ENCODE peak calls at places on chromosomes 2 and 18, in eight cellular contexts. One of them, this sample, is unnamed.

GRCh38 chr2:135662088-135662487 is 79.6 kb upstream of the UBXN4 start:
- ATAC-seq in left lung: no peak
- ATAC-seq in heart left ventricle: no peak
- ATAC-seq in body of pancreas: no peak
- ATAC-seq in GM12878: no peak
- ATAC-seq in RWPE2: no peak
- ATAC-seq in HepG2: no peak
- ATAC-seq in pancreas: no peak
- ATAC-seq in this sample: no peak

GRCh38 chr2:185979546-185980071 is 241.0 kb downstream of the FSIP2 start:
- ATAC-seq in left lung: no peak
- ATAC-seq in heart left ventricle: no peak
- ATAC-seq in body of pancreas: no peak
- ATAC-seq in GM12878: peak; percentile 81
- ATAC-seq in RWPE2: peak; percentile 97
- ATAC-seq in HepG2: peak; percentile 68
- ATAC-seq in pancreas: no peak
- ATAC-seq in this sample: no peak

GRCh38 chr2:113064898-113065297 is 2.9 kb upstream of the IL1F10 start:
- ATAC-seq in left lung: no peak
- ATAC-seq in heart left ventricle: no peak
- ATAC-seq in body of pancreas: no peak
- ATAC-seq in GM12878: no peak
- ATAC-seq in RWPE2: no peak
- ATAC-seq in HepG2: no peak
- ATAC-seq in pancreas: no peak
- ATAC-seq in this sample: no peak

GRCh38 chr2:88235987-88236386 is 65.8 kb downstream of the THNSL2 start:
- ATAC-seq in left lung: no peak
- ATAC-seq in heart left ventricle: no peak
- ATAC-seq in body of pancreas: no peak
- ATAC-seq in GM12878: no peak
- ATAC-seq in RWPE2: no peak
- ATAC-seq in HepG2: no peak
- ATAC-seq in pancreas: no peak
- ATAC-seq in this sample: no peak

GRCh38 chr2:7400628-7401027 is 483.4 kb downstream of the RNF144A start:
- ATAC-seq in left lung: peak; percentile 84
- ATAC-seq in heart left ventricle: no peak
- ATAC-seq in body of pancreas: peak; percentile 63
- ATAC-seq in GM12878: no peak
- ATAC-seq in RWPE2: no peak
- ATAC-seq in HepG2: no peak
- ATAC-seq in pancreas: peak; percentile 37
- ATAC-seq in this sample: no peak

GRCh38 chr2:181268174-181268867 is 188.9 kb upstream of the ITGA4 start:
- ATAC-seq in left lung: no peak
- ATAC-seq in heart left ventricle: no peak
- ATAC-seq in body of pancreas: no peak
- ATAC-seq in GM12878: peak; percentile 48
- ATAC-seq in RWPE2: no peak
- ATAC-seq in HepG2: no peak
- ATAC-seq in pancreas: no peak
- ATAC-seq in this sample: no peak

GRCh38 chr18:8341481-8342230 is 267.6 kb upstream of the RAB12 start:
- ATAC-seq in left lung: peak; percentile 76
- ATAC-seq in heart left ventricle: peak; percentile 31
- ATAC-seq in body of pancreas: peak; percentile 98
- ATAC-seq in GM12878: no peak
- ATAC-seq in RWPE2: no peak
- ATAC-seq in HepG2: peak; percentile 97
- ATAC-seq in pancreas: peak; percentile 94
- ATAC-seq in this sample: peak; percentile 49

GRCh38 chr2:186572705-186573104 is 17.2 kb upstream of the ITGAV start:
- ATAC-seq in left lung: no peak
- ATAC-seq in heart left ventricle: no peak
- ATAC-seq in body of pancreas: no peak
- ATAC-seq in GM12878: no peak
- ATAC-seq in RWPE2: peak; percentile 54
- ATAC-seq in HepG2: no peak
- ATAC-seq in pancreas: no peak
- ATAC-seq in this sample: no peak

GRCh38 chr2:17813015-17813741 is 3.1 kb upstream of the MSGN1 start:
- ATAC-seq in left lung: peak; percentile 32
- ATAC-seq in heart left ventricle: peak; percentile 74
- ATAC-seq in body of pancreas: no peak
- ATAC-seq in GM12878: peak; percentile 63
- ATAC-seq in RWPE2: peak; percentile 92
- ATAC-seq in HepG2: no peak
- ATAC-seq in pancreas: no peak
- ATAC-seq in this sample: no peak

GRCh38 chr2:109032229-109032800 is 43.3 kb upstream of the EDAR start:
- ATAC-seq in left lung: no peak
- ATAC-seq in heart left ventricle: no peak
- ATAC-seq in body of pancreas: no peak
- ATAC-seq in GM12878: peak; percentile 8
- ATAC-seq in RWPE2: no peak
- ATAC-seq in HepG2: no peak
- ATAC-seq in pancreas: no peak
- ATAC-seq in this sample: no peak

GRCh38 chr2:74374509-74375205 is 5.5 kb downstream of the DCTN1 start:
- ATAC-seq in left lung: peak; percentile 86
- ATAC-seq in heart left ventricle: peak; percentile 96
- ATAC-seq in body of pancreas: peak; percentile 50
- ATAC-seq in GM12878: peak; percentile 31
- ATAC-seq in RWPE2: peak; percentile 59
- ATAC-seq in HepG2: no peak
- ATAC-seq in pancreas: peak; percentile 90
- ATAC-seq in this sample: peak; percentile 97

GRCh38 chr18:32902566-32903330 is 129.9 kb upstream of the KLHL14 start:
- ATAC-seq in left lung: no peak
- ATAC-seq in heart left ventricle: no peak
- ATAC-seq in body of pancreas: no peak
- ATAC-seq in GM12878: no peak
- ATAC-seq in RWPE2: no peak
- ATAC-seq in HepG2: no peak
- ATAC-seq in pancreas: no peak
- ATAC-seq in this sample: no peak

GRCh38 chr18:317618-318017 is 49.8 kb upstream of the THOC1 start:
- ATAC-seq in left lung: peak; percentile 80
- ATAC-seq in heart left ventricle: no peak
- ATAC-seq in body of pancreas: no peak
- ATAC-seq in GM12878: no peak
- ATAC-seq in RWPE2: no peak
- ATAC-seq in HepG2: no peak
- ATAC-seq in pancreas: no peak
- ATAC-seq in this sample: no peak

GRCh38 chr2:239920616-239921365 is 104.4 kb downstream of the NDUFA10 start:
- ATAC-seq in left lung: no peak
- ATAC-seq in heart left ventricle: no peak
- ATAC-seq in body of pancreas: no peak
- ATAC-seq in GM12878: no peak
- ATAC-seq in RWPE2: no peak
- ATAC-seq in HepG2: no peak
- ATAC-seq in pancreas: no peak
- ATAC-seq in this sample: no peak

GRCh38 chr18:50560681-50561629 is 1.1 kb downstream of the MAPK4 start:
- ATAC-seq in left lung: peak; percentile 28
- ATAC-seq in heart left ventricle: peak; percentile 51
- ATAC-seq in body of pancreas: no peak
- ATAC-seq in GM12878: no peak
- ATAC-seq in RWPE2: peak; percentile 45
- ATAC-seq in HepG2: peak; percentile 30
- ATAC-seq in pancreas: peak; percentile 50
- ATAC-seq in this sample: peak; percentile 3

DNA sequence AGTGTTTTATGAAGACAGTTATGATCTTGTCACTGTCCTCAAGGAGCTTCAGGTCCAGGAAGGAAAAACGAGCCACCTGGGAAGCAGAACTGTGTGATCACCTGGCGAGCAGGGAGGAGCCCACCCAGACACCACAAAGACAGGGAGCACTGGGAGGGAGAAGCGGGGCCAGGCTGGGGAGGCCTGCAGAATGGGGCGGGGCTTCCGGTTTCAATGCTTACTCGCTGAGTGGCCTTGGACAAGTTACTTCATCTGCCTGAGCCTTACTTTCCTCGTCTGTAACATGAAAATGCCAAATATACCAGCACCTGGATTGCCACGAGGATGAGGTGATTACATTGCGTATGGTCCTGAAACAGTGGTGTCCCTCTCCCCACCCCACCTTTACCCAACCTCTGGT is 227.5 kb downstream of the ANKRD30B start:
- ATAC-seq in left lung: no peak
- ATAC-seq in heart left ventricle: no peak
- ATAC-seq in body of pancreas: no peak
- ATAC-seq in GM12878: no peak
- ATAC-seq in RWPE2: no peak
- ATAC-seq in HepG2: no peak
- ATAC-seq in pancreas: no peak
- ATAC-seq in this sample: no peak
- H3K4me1 ChIP-seq in left lung: no peaks in the 10 kb centered on the region
- H3K4me1 ChIP-seq in heart left ventricle: no peaks in the 10 kb centered on the region
- H3K4me1 ChIP-seq in body of pancreas: no peaks in the 10 kb centered on the region
- H3K4me1 ChIP-seq in GM12878: no peaks in the 10 kb centered on the region
- H3K4me1 ChIP-seq in RWPE2: no peaks in the 10 kb centered on the region
- H3K4me1 ChIP-seq in HepG2: no peaks in the 10 kb centered on the region
- H3K4me1 ChIP-seq in pancreas: no peaks in the 10 kb centered on the region
- H3K4me1 ChIP-seq in this sample: no peaks in the 10 kb centered on the region

GRCh38 chr2:3025261-3025660 is 352.4 kb downstream of the EIPR1 start:
- ATAC-seq in left lung: no peak
- ATAC-seq in heart left ventricle: no peak
- ATAC-seq in body of pancreas: no peak
- ATAC-seq in GM12878: no peak
- ATAC-seq in RWPE2: no peak
- ATAC-seq in HepG2: no peak
- ATAC-seq in pancreas: no peak
- ATAC-seq in this sample: no peak
- TF ChIP-seq CTCF in left lung: no peak
- TF ChIP-seq CTCF in heart left ventricle: no peak
- TF ChIP-seq CTCF in body of pancreas: no peak
- TF ChIP-seq CTCF in GM12878: no peak
- TF ChIP-seq CTCF in RWPE2: no peak
- TF ChIP-seq CTCF in HepG2: no peak
- TF ChIP-seq CTCF in pancreas: no peak
- TF ChIP-seq CTCF in this sample: no peak

GRCh38 chr2:147293958-147294824 is 550.6 kb upstream of the ACVR2A start:
- ATAC-seq in left lung: no peak
- ATAC-seq in heart left ventricle: no peak
- ATAC-seq in body of pancreas: peak; percentile 67
- ATAC-seq in GM12878: no peak
- ATAC-seq in RWPE2: no peak
- ATAC-seq in HepG2: no peak
- ATAC-seq in pancreas: peak; percentile 84
- ATAC-seq in this sample: no peak

GRCh38 chr2:147294825-147295392 is 549.9 kb upstream of the ACVR2A start:
- ATAC-seq in left lung: no peak
- ATAC-seq in heart left ventricle: no peak
- ATAC-seq in body of pancreas: no peak
- ATAC-seq in GM12878: no peak
- ATAC-seq in RWPE2: peak; percentile 72
- ATAC-seq in HepG2: no peak
- ATAC-seq in pancreas: peak; percentile 9
- ATAC-seq in this sample: no peak

GRCh38 chr2:147297820-147298219 is 547.0 kb upstream of the ACVR2A start:
- ATAC-seq in left lung: no peak
- ATAC-seq in heart left ventricle: no peak
- ATAC-seq in body of pancreas: no peak
- ATAC-seq in GM12878: peak; percentile 95
- ATAC-seq in RWPE2: no peak
- ATAC-seq in HepG2: no peak
- ATAC-seq in pancreas: no peak
- ATAC-seq in this sample: no peak
- H3K4me1 ChIP-seq in left lung: no peaks in the 10 kb centered on the region
- H3K4me1 ChIP-seq in heart left ventricle: no peaks in the 10 kb centered on the region
- H3K4me1 ChIP-seq in body of pancreas: peaks cover 12% of the 10 kb centered on the region
- H3K4me1 ChIP-seq in GM12878: peaks cover 18% of the 10 kb centered on the region
- H3K4me1 ChIP-seq in RWPE2: peaks cover 9% of the 10 kb centered on the region
- H3K4me1 ChIP-seq in HepG2: no peaks in the 10 kb centered on the region
- H3K4me1 ChIP-seq in pancreas: no peaks in the 10 kb centered on the region
- H3K4me1 ChIP-seq in this sample: peaks cover 21% of the 10 kb centered on the region

GRCh38 chr2:238872628-238873400 is 24.9 kb downstream of the TWIST2 start:
- ATAC-seq in left lung: no peak
- ATAC-seq in heart left ventricle: no peak
- ATAC-seq in body of pancreas: no peak
- ATAC-seq in GM12878: no peak
- ATAC-seq in RWPE2: no peak
- ATAC-seq in HepG2: peak; percentile 34
- ATAC-seq in pancreas: no peak
- ATAC-seq in this sample: no peak
- TF ChIP-seq CTCF in left lung: no peak
- TF ChIP-seq CTCF in heart left ventricle: no peak
- TF ChIP-seq CTCF in body of pancreas: no peak
- TF ChIP-seq CTCF in GM12878: no peak
- TF ChIP-seq CTCF in RWPE2: no peak
- TF ChIP-seq CTCF in HepG2: peak; percentile 52
- TF ChIP-seq CTCF in pancreas: no peak
- TF ChIP-seq CTCF in this sample: no peak

GRCh38 chr2:20615046-20615465 is 35.8 kb downstream of the HS1BP3 start:
- ATAC-seq in left lung: no peak
- ATAC-seq in heart left ventricle: no peak
- ATAC-seq in body of pancreas: no peak
- ATAC-seq in GM12878: no peak
- ATAC-seq in RWPE2: no peak
- ATAC-seq in HepG2: no peak
- ATAC-seq in pancreas: no peak
- ATAC-seq in this sample: no peak

GRCh38 chr2:20617081-20617575 is 33.8 kb downstream of the HS1BP3 start:
- ATAC-seq in left lung: peak; percentile 70
- ATAC-seq in heart left ventricle: peak; percentile 75
- ATAC-seq in body of pancreas: peak; percentile 13
- ATAC-seq in GM12878: no peak
- ATAC-seq in RWPE2: no peak
- ATAC-seq in HepG2: peak; percentile 14
- ATAC-seq in pancreas: peak; percentile 19
- ATAC-seq in this sample: peak; percentile 52

GRCh38 chr2:20617892-20618467 is 32.9 kb downstream of the HS1BP3 start:
- ATAC-seq in left lung: peak; percentile 90
- ATAC-seq in heart left ventricle: peak; percentile 84
- ATAC-seq in body of pancreas: peak; percentile 83
- ATAC-seq in GM12878: peak; percentile 67
- ATAC-seq in RWPE2: peak; percentile 91
- ATAC-seq in HepG2: peak; percentile 92
- ATAC-seq in pancreas: peak; percentile 88
- ATAC-seq in this sample: peak; percentile 88

GRCh38 chr2:20615466-20616241 is 35.2 kb downstream of the HS1BP3 start:
- ATAC-seq in left lung: no peak
- ATAC-seq in heart left ventricle: peak; percentile 16
- ATAC-seq in body of pancreas: no peak
- ATAC-seq in GM12878: no peak
- ATAC-seq in RWPE2: no peak
- ATAC-seq in HepG2: peak; percentile 11
- ATAC-seq in pancreas: no peak
- ATAC-seq in this sample: no peak

GRCh38 chr2:20616341-20616871 is 34.5 kb downstream of the HS1BP3 start:
- ATAC-seq in left lung: no peak
- ATAC-seq in heart left ventricle: no peak
- ATAC-seq in body of pancreas: no peak
- ATAC-seq in GM12878: no peak
- ATAC-seq in RWPE2: no peak
- ATAC-seq in HepG2: no peak
- ATAC-seq in pancreas: no peak
- ATAC-seq in this sample: no peak
- H3K4me1 ChIP-seq in left lung: peaks cover 57% of the 10 kb centered on the region
- H3K4me1 ChIP-seq in heart left ventricle: peaks cover 93% of the 10 kb centered on the region
- H3K4me1 ChIP-seq in body of pancreas: peaks cover 61% of the 10 kb centered on the region
- H3K4me1 ChIP-seq in GM12878: no peaks in the 10 kb centered on the region
- H3K4me1 ChIP-seq in RWPE2: peaks cover 22% of the 10 kb centered on the region
- H3K4me1 ChIP-seq in HepG2: peaks cover 74% of the 10 kb centered on the region
- H3K4me1 ChIP-seq in pancreas: peaks cover 5% of the 10 kb centered on the region
- H3K4me1 ChIP-seq in this sample: peaks cover 100% of the 10 kb centered on the region

This sample was measured in gastroesophageal sphincter.